ENCODE peak calls at places on chromosomes 3 and 15, in eight cellular contexts. One of them, this sample, is unnamed.

GRCh38 chr3:104180906-104181305 is 1185.8 kb upstream of the ALCAM start:
- DNase-seq in kidney epithelial cell: no peak
- DNase-seq in PC-9: no peak
- DNase-seq in Calu3: no peak
- DNase-seq in psoas muscle: no peak
- DNase-seq in testis: no peak
- DNase-seq in NCI-H1092: no peak
- DNase-seq in HFFc6: no peak
- DNase-seq in this sample: no peak

GRCh38 chr3:197520311-197521276 is 35.2 kb downstream of the BDH1 start:
- DNase-seq in PC-9: no peak
- DNase-seq in NCI-H1092: no peak
- DNase-seq in psoas muscle: no peak
- DNase-seq in kidney epithelial cell: peak
- DNase-seq in HFFc6: peak
- DNase-seq in Calu3: peak
- DNase-seq in testis: no peak
- DNase-seq in this sample: no peak

GRCh38 chr3:172357850-172358754 is 90.2 kb downstream of the GHSR start:
- DNase-seq in psoas muscle: peak
- DNase-seq in testis: no peak
- DNase-seq in HFFc6: no peak
- DNase-seq in NCI-H1092: no peak
- DNase-seq in kidney epithelial cell: no peak
- DNase-seq in PC-9: peak
- DNase-seq in Calu3: no peak
- DNase-seq in this sample: no peak

GRCh38 chr3:36991923-36992805 is 767 bp downstream of the EPM2AIP1 start:
- DNase-seq in kidney epithelial cell: peak
- DNase-seq in Calu3: no peak
- DNase-seq in NCI-H1092: no peak
- DNase-seq in testis: peak
- DNase-seq in HFFc6: peak
- DNase-seq in psoas muscle: no peak
- DNase-seq in PC-9: peak
- DNase-seq in this sample: peak

GRCh38 chr3:16885948-16886683 is 1.4 kb downstream of the PLCL2 start:
- DNase-seq in psoas muscle: no peak
- DNase-seq in HFFc6: no peak
- DNase-seq in testis: no peak
- DNase-seq in kidney epithelial cell: no peak
- DNase-seq in PC-9: no peak
- DNase-seq in NCI-H1092: no peak
- DNase-seq in Calu3: no peak
- DNase-seq in this sample: no peak

GRCh38 chr3:53231532-53232511 is 24.0 kb downstream of the TKT start:
- DNase-seq in psoas muscle: peak
- DNase-seq in PC-9: no peak
- DNase-seq in Calu3: no peak
- DNase-seq in kidney epithelial cell: no peak
- DNase-seq in NCI-H1092: no peak
- DNase-seq in testis: no peak
- DNase-seq in HFFc6: no peak
- DNase-seq in this sample: no peak

GRCh38 chr15:66748320-66748779 is 46.3 kb downstream of the SMAD6 start:
- DNase-seq in PC-9: peak
- DNase-seq in Calu3: no peak
- DNase-seq in psoas muscle: no peak
- DNase-seq in NCI-H1092: no peak
- DNase-seq in HFFc6: peak
- DNase-seq in testis: no peak
- DNase-seq in kidney epithelial cell: no peak
- DNase-seq in this sample: no peak

GRCh38 chr3:120081719-120082118 is 12.5 kb downstream of the GSK3B start:
- DNase-seq in psoas muscle: no peak
- DNase-seq in Calu3: no peak
- DNase-seq in HFFc6: no peak
- DNase-seq in kidney epithelial cell: no peak
- DNase-seq in PC-9: no peak
- DNase-seq in testis: no peak
- DNase-seq in NCI-H1092: no peak
- DNase-seq in this sample: no peak

GRCh38 chr3:108394563-108394962 is 98.2 kb downstream of the HHLA2 start:
- DNase-seq in HFFc6: no peak
- DNase-seq in PC-9: no peak
- DNase-seq in NCI-H1092: no peak
- DNase-seq in testis: no peak
- DNase-seq in Calu3: no peak
- DNase-seq in kidney epithelial cell: no peak
- DNase-seq in psoas muscle: no peak
- DNase-seq in this sample: no peak

GRCh38 chr15:63597033-63597790 is at the start of gene FBXL22:
- DNase-seq in PC-9: no peak
- DNase-seq in NCI-H1092: no peak
- DNase-seq in Calu3: no peak
- DNase-seq in testis: peak
- DNase-seq in psoas muscle: peak
- DNase-seq in HFFc6: no peak
- DNase-seq in kidney epithelial cell: no peak
- DNase-seq in this sample: no peak

GRCh38 chr15:101481381-101481705 is 8.2 kb downstream of the PCSK6 start:
- DNase-seq in testis: no peak
- DNase-seq in PC-9: no peak
- DNase-seq in psoas muscle: no peak
- DNase-seq in HFFc6: no peak
- DNase-seq in NCI-H1092: no peak
- DNase-seq in Calu3: no peak
- DNase-seq in kidney epithelial cell: no peak
- DNase-seq in this sample: no peak

GRCh38 chr3:16319307-16319706 is 54.3 kb downstream of the OXNAD1 start:
- DNase-seq in psoas muscle: no peak
- DNase-seq in testis: peak
- DNase-seq in HFFc6: no peak
- DNase-seq in Calu3: peak
- DNase-seq in kidney epithelial cell: no peak
- DNase-seq in NCI-H1092: no peak
- DNase-seq in PC-9: no peak
- DNase-seq in this sample: peak

GRCh38 chr3:48018841-48019240 is 2.6 kb upstream of the MAP4 start:
- DNase-seq in psoas muscle: peak
- DNase-seq in kidney epithelial cell: no peak
- DNase-seq in PC-9: peak
- DNase-seq in Calu3: peak
- DNase-seq in NCI-H1092: no peak
- DNase-seq in HFFc6: peak
- DNase-seq in testis: no peak
- DNase-seq in this sample: peak

This sample was measured in dermis microvascular lymphatic vessel endothelial cell.